ENCODE peak calls at places on chromosomes 6 and 20, in seven cellular contexts. V is suprapubic skin, N is adrenal gland, J is foreskin fibroblast, C is hepatocyte, D is neural crest cell, R is left ventricle myocardium inferior. Q is an unnamed sample.

GRCh38 chr6:150299873-150300485 is 68.8 kb upstream of the IYD start:
- DNase-seq in J (no peak), N (no peak), C (no peak), D (no peak), R (peak), V (no peak), Q (no peak)

GRCh38 chr6:5996701-5997419 is 9.9 kb downstream of the NRN1 start:
- DNase-seq in J (no peak), C (peak), R (no peak), D (peak), V (no peak), N (peak), Q (peak)

GRCh38 chr6:163406830-163407229 is 7.7 kb upstream of the QKI start:
- DNase-seq in N (no peak), C (no peak), V (no peak), R (no peak), J (no peak), D (no peak), Q (no peak)

GRCh38 chr20:35011589-35012226 is 56.0 kb downstream of the MYH7B start:
- DNase-seq in N (no peak), V (no peak), R (no peak), J (no peak), C (no peak), D (no peak), Q (no peak)

GRCh38 chr6:123042412-123042811 is 46.4 kb downstream of the CLVS2 start:
- DNase-seq in R (no peak), V (no peak), D (no peak), C (no peak), J (no peak), N (no peak), Q (no peak)

GRCh38 chr6:48994811-48995210 is 468.2 kb downstream of the MMUT start:
- DNase-seq in C (no peak), J (no peak), V (no peak), D (no peak), N (no peak), R (no peak), Q (no peak)

GRCh38 chr6:52975580-52975979 is 19.5 kb downstream of the GSTA4 start:
- DNase-seq in J (peak), R (no peak), N (no peak), C (no peak), V (no peak), D (no peak), Q (no peak)

GRCh38 chr6:32148722-32149576 is 2.8 kb downstream of the PRRT1 start:
- DNase-seq in C (peak), J (no peak), R (no peak), D (no peak), V (peak), N (peak), Q (no peak)

DNA sequence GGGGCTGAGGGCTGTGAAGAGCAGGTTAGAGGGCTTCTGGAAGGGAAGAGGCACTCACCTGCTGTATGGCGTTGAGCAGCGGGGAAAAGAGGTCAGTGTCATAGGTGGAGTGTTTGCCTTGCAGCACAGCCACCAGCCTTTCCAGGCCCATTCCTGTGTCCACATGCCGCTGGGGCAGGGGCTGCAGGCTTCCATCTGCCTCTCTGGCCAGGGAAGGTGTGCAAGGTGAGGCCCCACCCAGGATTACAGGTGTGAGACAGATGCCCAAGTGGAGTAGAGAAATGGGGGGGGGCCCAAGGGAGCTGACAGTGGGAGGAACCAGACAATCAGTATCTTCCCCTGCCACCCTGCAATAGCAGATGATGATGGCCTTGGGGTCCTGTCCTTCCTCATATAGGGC is 2.9 kb downstream of the AARS2 start:
- DNase-seq in N (no peak), C (no peak), V (no peak), J (no peak), R (no peak), D (no peak), Q (no peak)
- TF ChIP-seq CTCF in N (no peak), C (no peak), V (no peak), J (no peak), R (no peak), D (no peak), Q (no peak)

GRCh38 chr6:135811644-135812043 is 39.9 kb upstream of the PDE7B start:
- DNase-seq in J (no peak), D (no peak), C (no peak), R (no peak), N (no peak), V (no peak), Q (no peak)

GRCh38 chr6:135814043-135814442 is 37.5 kb upstream of the PDE7B start:
- DNase-seq in C (peak), V (no peak), D (no peak), J (no peak), N (no peak), R (no peak), Q (no peak)

GRCh38 chr6:135811172-135811571 is 40.3 kb upstream of the PDE7B start:
- DNase-seq in V (no peak), D (no peak), R (no peak), N (no peak), C (no peak), J (no peak), Q (no peak)

GRCh38 chr6:135815216-135815615 is 36.3 kb upstream of the PDE7B start:
- DNase-seq in J (no peak), D (no peak), C (no peak), N (no peak), R (no peak), V (no peak), Q (no peak)

GRCh38 chr6:135812085-135812526 is 39.4 kb upstream of the PDE7B start:
- DNase-seq in N (no peak), J (no peak), R (peak), C (no peak), D (no peak), V (no peak), Q (no peak)
- TF ChIP-seq CTCF in N (no peak), J (no peak), R (no peak), C (no peak), D (no peak), V (no peak), Q (no peak)

DNA sequence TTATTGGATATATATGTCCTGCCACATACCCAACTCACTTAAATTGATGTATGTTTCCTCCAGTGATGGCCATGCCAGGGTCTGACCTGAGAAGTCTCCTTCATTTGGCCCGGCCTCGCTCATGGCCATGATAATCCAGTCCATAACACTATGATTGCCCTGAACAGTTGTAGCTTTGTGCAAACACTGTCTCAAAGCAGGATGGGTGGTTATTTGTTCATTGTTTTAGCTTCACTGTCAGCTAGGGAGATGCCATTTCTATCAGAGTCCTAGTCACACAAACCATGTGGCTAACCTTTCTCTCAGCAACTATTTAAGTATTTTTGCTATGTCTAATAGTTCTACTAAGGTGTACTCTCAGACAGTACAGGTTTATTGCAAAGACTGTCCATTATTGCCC is 47.6 kb upstream of the ZNF337 start:
- DNase-seq in V (no peak), D (no peak), J (no peak), N (no peak), C (no peak), R (no peak), Q (no peak)
- TF ChIP-seq CTCF in V (no peak), D (no peak), J (no peak), N (no peak), C (no peak), R (no peak), Q (no peak)

GRCh38 chr20:49909499-49910339 is 5.6 kb downstream of the SPATA2 start:
- DNase-seq in D (no peak), R (no peak), J (no peak), N (peak), C (peak), V (no peak), Q (no peak)

GRCh38 chr20:49906615-49907154 is 8.6 kb downstream of the SPATA2 start:
- DNase-seq in V (peak), D (no peak), N (no peak), R (no peak), J (no peak), C (no peak), Q (no peak)

GRCh38 chr20:49906101-49906604 is 9.2 kb downstream of the SPATA2 start:
- DNase-seq in N (no peak), D (no peak), V (no peak), R (no peak), J (no peak), C (no peak), Q (no peak)

GRCh38 chr20:49907405-49908257 is 7.7 kb downstream of the SPATA2 start:
- DNase-seq in J (no peak), R (no peak), N (no peak), V (no peak), D (no peak), C (no peak), Q (no peak)

DNA sequence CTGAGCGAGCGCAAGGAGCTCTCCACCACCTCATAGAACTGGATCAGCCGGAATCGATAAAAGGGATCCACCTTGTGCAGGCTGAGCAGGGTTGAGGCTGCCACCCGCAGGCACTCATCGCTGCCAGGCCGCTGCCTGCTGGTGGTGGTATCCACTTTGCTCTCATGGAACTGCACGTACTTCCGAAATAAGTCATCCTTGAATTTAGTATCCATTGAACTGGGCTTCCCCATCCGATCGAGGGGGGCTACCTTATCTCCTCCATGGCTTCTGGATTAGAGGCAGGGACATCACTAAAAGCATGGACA is 7.1 kb downstream of the SPATA2 start:
- DNase-seq in C (no peak), R (no peak), J (no peak), N (no peak), D (no peak), V (no peak), Q (no peak)
- TF ChIP-seq CTCF in C (no peak), R (no peak), J (no peak), N (no peak), D (no peak), V (no peak), Q (no peak)

DNA sequence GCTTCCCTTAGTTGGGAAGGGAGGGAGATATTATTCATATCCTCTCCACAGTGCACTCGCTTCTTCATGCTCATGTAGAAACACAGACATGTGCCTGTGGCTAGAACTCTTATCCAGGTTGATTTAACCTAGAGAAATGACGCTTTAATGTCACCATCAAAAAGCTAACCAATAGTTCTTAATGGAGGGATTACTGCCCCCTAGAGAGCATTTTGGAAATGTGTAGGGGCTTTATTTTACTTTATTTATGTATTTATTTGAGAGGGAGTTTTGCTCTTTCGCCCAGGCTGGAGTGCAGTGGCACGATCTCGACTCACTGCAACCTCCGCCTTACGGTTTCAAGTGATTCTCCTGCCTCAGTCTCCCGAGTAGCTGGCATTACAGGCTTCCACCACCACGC is 229.6 kb downstream of the SOD2 start:
- DNase-seq in J (no peak), R (no peak), V (no peak), D (no peak), N (no peak), C (peak), Q (no peak)
- TF ChIP-seq CTCF in J (peak), R (peak), V (no peak), D (peak), N (peak), C (peak), Q (peak)

GRCh38 chr6:170296746-170297576 is 6.1 kb upstream of the DLL1 start:
- DNase-seq in R (no peak), V (no peak), D (no peak), J (no peak), C (no peak), N (no peak), Q (no peak)
- TF ChIP-seq CTCF in R (no peak), V (no peak), D (no peak), J (no peak), C (no peak), N (no peak), Q (no peak)

GRCh38 chr6:42510795-42511194 is 53.0 kb upstream of the UBR2 start:
- DNase-seq in C (no peak), N (no peak), D (no peak), R (no peak), J (no peak), V (no peak), Q (no peak)
- TF ChIP-seq CTCF in C (no peak), N (no peak), D (no peak), R (no peak), J (no peak), V (no peak), Q (no peak)

Q was measured in GM13977.